ENCODE peak calls at places on chromosomes 6 and 20, in eight cellular contexts. One of them, this sample, is unnamed.

GRCh38 chr6:31579119-31579505 is 3.1 kb downstream of the LTB start:
- DNase-seq in hepatocyte: no peak
- DNase-seq in naive thymus-derived CD4-positive, alpha-beta T cell: no peak
- DNase-seq in cardiac muscle cell: no peak
- DNase-seq in lung: no peak
- DNase-seq in SJSA1: no peak
- DNase-seq in IMR-90: no peak
- DNase-seq in lower lobe of right lung: no peak
- DNase-seq in this sample: no peak

GRCh38 chr6:170266061-170266825 is 24.6 kb downstream of the DLL1 start:
- DNase-seq in hepatocyte: no peak
- DNase-seq in naive thymus-derived CD4-positive, alpha-beta T cell: no peak
- DNase-seq in cardiac muscle cell: no peak
- DNase-seq in lung: no peak
- DNase-seq in SJSA1: no peak
- DNase-seq in IMR-90: no peak
- DNase-seq in lower lobe of right lung: peak; percentile 21
- DNase-seq in this sample: no peak

GRCh38 chr6:101398716-101399626 is 5.5 kb downstream of the GRIK2 start:
- DNase-seq in hepatocyte: no peak
- DNase-seq in naive thymus-derived CD4-positive, alpha-beta T cell: no peak
- DNase-seq in cardiac muscle cell: no peak
- DNase-seq in lung: no peak
- DNase-seq in SJSA1: no peak
- DNase-seq in IMR-90: peak; percentile 37
- DNase-seq in lower lobe of right lung: no peak
- DNase-seq in this sample: no peak

GRCh38 chr6:37826188-37826587 is 6.7 kb downstream of the ZFAND3 start:
- DNase-seq in hepatocyte: no peak
- DNase-seq in naive thymus-derived CD4-positive, alpha-beta T cell: no peak
- DNase-seq in cardiac muscle cell: no peak
- DNase-seq in lung: no peak
- DNase-seq in SJSA1: no peak
- DNase-seq in IMR-90: no peak
- DNase-seq in lower lobe of right lung: no peak
- DNase-seq in this sample: peak; percentile 43

GRCh38 chr20:50438986-50439407 is 71.2 kb upstream of the PTPN1 start:
- DNase-seq in hepatocyte: peak; percentile 58
- DNase-seq in naive thymus-derived CD4-positive, alpha-beta T cell: no peak
- DNase-seq in cardiac muscle cell: no peak
- DNase-seq in lung: no peak
- DNase-seq in SJSA1: no peak
- DNase-seq in IMR-90: peak; percentile 91
- DNase-seq in lower lobe of right lung: no peak
- DNase-seq in this sample: peak; percentile 86

GRCh38 chr20:326645-327031 is 1.3 kb downstream of the SOX12 start:
- DNase-seq in hepatocyte: peak; percentile 62
- DNase-seq in naive thymus-derived CD4-positive, alpha-beta T cell: no peak
- DNase-seq in cardiac muscle cell: peak; percentile 67
- DNase-seq in lung: no peak
- DNase-seq in SJSA1: no peak
- DNase-seq in IMR-90: no peak
- DNase-seq in lower lobe of right lung: peak; percentile 64
- DNase-seq in this sample: peak; percentile 47

GRCh38 chr6:121055572-121056163 is 278.6 kb downstream of the TBC1D32 start:
- DNase-seq in hepatocyte: peak; percentile 71
- DNase-seq in naive thymus-derived CD4-positive, alpha-beta T cell: no peak
- DNase-seq in cardiac muscle cell: peak; percentile 72
- DNase-seq in lung: no peak
- DNase-seq in SJSA1: no peak
- DNase-seq in IMR-90: peak; percentile 52
- DNase-seq in lower lobe of right lung: no peak
- DNase-seq in this sample: peak; percentile 64

GRCh38 chr6:22613695-22614094 is 44.3 kb downstream of the HDGFL1 start:
- DNase-seq in hepatocyte: peak; percentile 16
- DNase-seq in naive thymus-derived CD4-positive, alpha-beta T cell: no peak
- DNase-seq in cardiac muscle cell: no peak
- DNase-seq in lung: no peak
- DNase-seq in SJSA1: peak; percentile 73
- DNase-seq in IMR-90: peak; percentile 98
- DNase-seq in lower lobe of right lung: no peak
- DNase-seq in this sample: peak; percentile 97

GRCh38 chr6:98039443-98039842 is 756.4 kb upstream of the MMS22L start:
- DNase-seq in hepatocyte: no peak
- DNase-seq in naive thymus-derived CD4-positive, alpha-beta T cell: no peak
- DNase-seq in cardiac muscle cell: no peak
- DNase-seq in lung: no peak
- DNase-seq in SJSA1: no peak
- DNase-seq in IMR-90: no peak
- DNase-seq in lower lobe of right lung: no peak
- DNase-seq in this sample: no peak

GRCh38 chr6:98037571-98037970 is 754.6 kb upstream of the MMS22L start:
- DNase-seq in hepatocyte: no peak
- DNase-seq in naive thymus-derived CD4-positive, alpha-beta T cell: no peak
- DNase-seq in cardiac muscle cell: no peak
- DNase-seq in lung: no peak
- DNase-seq in SJSA1: no peak
- DNase-seq in IMR-90: no peak
- DNase-seq in lower lobe of right lung: no peak
- DNase-seq in this sample: no peak

GRCh38 chr6:98041921-98042320 is 758.9 kb upstream of the MMS22L start:
- DNase-seq in hepatocyte: no peak
- DNase-seq in naive thymus-derived CD4-positive, alpha-beta T cell: no peak
- DNase-seq in cardiac muscle cell: no peak
- DNase-seq in lung: no peak
- DNase-seq in SJSA1: no peak
- DNase-seq in IMR-90: no peak
- DNase-seq in lower lobe of right lung: no peak
- DNase-seq in this sample: no peak

GRCh38 chr6:98041072-98041471 is 758.1 kb upstream of the MMS22L start:
- DNase-seq in hepatocyte: no peak
- DNase-seq in naive thymus-derived CD4-positive, alpha-beta T cell: no peak
- DNase-seq in cardiac muscle cell: no peak
- DNase-seq in lung: no peak
- DNase-seq in SJSA1: no peak
- DNase-seq in IMR-90: no peak
- DNase-seq in lower lobe of right lung: no peak
- DNase-seq in this sample: no peak

DNA sequence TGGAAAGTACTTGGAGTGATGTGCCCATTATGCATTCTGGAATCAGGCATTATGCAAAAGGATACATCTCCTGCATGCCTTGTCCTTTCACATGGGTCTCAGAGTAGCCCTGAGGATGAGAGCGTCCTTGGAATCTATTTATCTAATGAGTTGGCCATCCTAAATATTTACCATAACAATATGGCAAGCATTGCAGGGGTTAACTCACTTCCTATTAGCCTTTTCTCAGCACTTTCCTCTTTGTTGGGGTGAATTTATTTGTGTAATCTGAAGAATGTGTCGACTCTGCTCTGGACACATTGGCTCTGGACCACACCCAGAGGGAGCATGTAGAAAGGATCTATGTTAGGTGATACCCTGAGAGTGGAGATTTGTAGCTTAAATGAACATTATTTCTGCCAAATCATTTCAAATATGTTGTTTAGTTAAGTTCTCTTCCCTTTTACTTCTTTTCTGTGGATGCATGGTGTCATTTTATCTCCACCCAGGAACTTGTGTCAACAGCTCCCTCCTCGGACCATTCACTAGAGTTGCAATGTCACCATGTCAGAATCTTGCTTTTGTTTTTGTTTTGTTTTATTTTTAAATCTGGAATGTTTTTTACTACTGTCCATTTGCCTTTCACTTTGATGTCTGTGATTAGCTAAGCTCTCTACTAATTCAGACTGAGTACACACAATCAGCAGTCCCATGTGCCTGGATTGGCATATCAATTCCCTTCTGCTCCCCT is 757.0 kb upstream of the MMS22L start:
- DNase-seq in hepatocyte: peak; percentile 15
- DNase-seq in naive thymus-derived CD4-positive, alpha-beta T cell: no peak
- DNase-seq in cardiac muscle cell: peak; percentile 32
- DNase-seq in lung: no peak
- DNase-seq in SJSA1: no peak
- DNase-seq in IMR-90: peak; percentile 0
- DNase-seq in lower lobe of right lung: no peak
- DNase-seq in this sample: no peak
- H3K4me1 ChIP-seq in hepatocyte: peaks cover 3% of the 10 kb centered on the region
- H3K4me1 ChIP-seq in naive thymus-derived CD4-positive, alpha-beta T cell: no peaks in the 10 kb centered on the region
- H3K4me1 ChIP-seq in cardiac muscle cell: peaks cover 11% of the 10 kb centered on the region
- H3K4me1 ChIP-seq in lung: no peaks in the 10 kb centered on the region
- H3K4me1 ChIP-seq in SJSA1: no peaks in the 10 kb centered on the region
- H3K4me1 ChIP-seq in IMR-90: no peaks in the 10 kb centered on the region
- H3K4me1 ChIP-seq in lower lobe of right lung: no peaks in the 10 kb centered on the region
- H3K4me1 ChIP-seq in this sample: no peaks in the 10 kb centered on the region

GRCh38 chr6:45460166-45460565 is 82.4 kb upstream of the SUPT3H start:
- DNase-seq in hepatocyte: no peak
- DNase-seq in naive thymus-derived CD4-positive, alpha-beta T cell: no peak
- DNase-seq in cardiac muscle cell: no peak
- DNase-seq in lung: no peak
- DNase-seq in SJSA1: no peak
- DNase-seq in IMR-90: no peak
- DNase-seq in lower lobe of right lung: no peak
- DNase-seq in this sample: no peak

GRCh38 chr6:45461486-45461885 is 83.8 kb upstream of the SUPT3H start:
- DNase-seq in hepatocyte: no peak
- DNase-seq in naive thymus-derived CD4-positive, alpha-beta T cell: no peak
- DNase-seq in cardiac muscle cell: no peak
- DNase-seq in lung: no peak
- DNase-seq in SJSA1: no peak
- DNase-seq in IMR-90: no peak
- DNase-seq in lower lobe of right lung: no peak
- DNase-seq in this sample: no peak

GRCh38 chr6:45457141-45457540 is 79.4 kb upstream of the SUPT3H start:
- DNase-seq in hepatocyte: no peak
- DNase-seq in naive thymus-derived CD4-positive, alpha-beta T cell: no peak
- DNase-seq in cardiac muscle cell: no peak
- DNase-seq in lung: no peak
- DNase-seq in SJSA1: no peak
- DNase-seq in IMR-90: no peak
- DNase-seq in lower lobe of right lung: no peak
- DNase-seq in this sample: no peak

GRCh38 chr6:45455408-45455807 is 77.7 kb upstream of the SUPT3H start:
- DNase-seq in hepatocyte: no peak
- DNase-seq in naive thymus-derived CD4-positive, alpha-beta T cell: no peak
- DNase-seq in cardiac muscle cell: no peak
- DNase-seq in lung: no peak
- DNase-seq in SJSA1: no peak
- DNase-seq in IMR-90: no peak
- DNase-seq in lower lobe of right lung: no peak
- DNase-seq in this sample: no peak

GRCh38 chr6:45458672-45459071 is 80.9 kb upstream of the SUPT3H start:
- DNase-seq in hepatocyte: no peak
- DNase-seq in naive thymus-derived CD4-positive, alpha-beta T cell: no peak
- DNase-seq in cardiac muscle cell: no peak
- DNase-seq in lung: no peak
- DNase-seq in SJSA1: no peak
- DNase-seq in IMR-90: no peak
- DNase-seq in lower lobe of right lung: no peak
- DNase-seq in this sample: peak; percentile 59
- H3K4me1 ChIP-seq in hepatocyte: no peaks in the 10 kb centered on the region
- H3K4me1 ChIP-seq in naive thymus-derived CD4-positive, alpha-beta T cell: peaks cover 17% of the 10 kb centered on the region
- H3K4me1 ChIP-seq in cardiac muscle cell: peaks cover 3% of the 10 kb centered on the region
- H3K4me1 ChIP-seq in lung: no peaks in the 10 kb centered on the region
- H3K4me1 ChIP-seq in SJSA1: peaks cover 20% of the 10 kb centered on the region
- H3K4me1 ChIP-seq in IMR-90: peaks cover 6% of the 10 kb centered on the region
- H3K4me1 ChIP-seq in lower lobe of right lung: peaks cover 8% of the 10 kb centered on the region
- H3K4me1 ChIP-seq in this sample: peaks cover 5% of the 10 kb centered on the region

GRCh38 chr6:166786704-166787293 is 159.7 kb upstream of the RPS6KA2 start:
- DNase-seq in hepatocyte: peak; percentile 86
- DNase-seq in naive thymus-derived CD4-positive, alpha-beta T cell: peak; percentile 52
- DNase-seq in cardiac muscle cell: peak; percentile 79
- DNase-seq in lung: peak; percentile 32
- DNase-seq in SJSA1: peak; percentile 42
- DNase-seq in IMR-90: peak; percentile 65
- DNase-seq in lower lobe of right lung: no peak
- DNase-seq in this sample: peak; percentile 70

GRCh38 chr6:166782541-166782940 is 155.5 kb upstream of the RPS6KA2 start:
- DNase-seq in hepatocyte: no peak
- DNase-seq in naive thymus-derived CD4-positive, alpha-beta T cell: no peak
- DNase-seq in cardiac muscle cell: no peak
- DNase-seq in lung: peak; percentile 7
- DNase-seq in SJSA1: peak; percentile 22
- DNase-seq in IMR-90: no peak
- DNase-seq in lower lobe of right lung: no peak
- DNase-seq in this sample: no peak

GRCh38 chr6:166781331-166781730 is 154.3 kb upstream of the RPS6KA2 start:
- DNase-seq in hepatocyte: no peak
- DNase-seq in naive thymus-derived CD4-positive, alpha-beta T cell: no peak
- DNase-seq in cardiac muscle cell: no peak
- DNase-seq in lung: peak; percentile 25
- DNase-seq in SJSA1: peak; percentile 32
- DNase-seq in IMR-90: no peak
- DNase-seq in lower lobe of right lung: no peak
- DNase-seq in this sample: no peak

GRCh38 chr6:166785131-166785530 is 158.1 kb upstream of the RPS6KA2 start:
- DNase-seq in hepatocyte: no peak
- DNase-seq in naive thymus-derived CD4-positive, alpha-beta T cell: no peak
- DNase-seq in cardiac muscle cell: no peak
- DNase-seq in lung: no peak
- DNase-seq in SJSA1: peak; percentile 31
- DNase-seq in IMR-90: no peak
- DNase-seq in lower lobe of right lung: no peak
- DNase-seq in this sample: no peak

GRCh38 chr6:166784691-166785090 is 157.6 kb upstream of the RPS6KA2 start:
- DNase-seq in hepatocyte: no peak
- DNase-seq in naive thymus-derived CD4-positive, alpha-beta T cell: no peak
- DNase-seq in cardiac muscle cell: no peak
- DNase-seq in lung: no peak
- DNase-seq in SJSA1: peak; percentile 8
- DNase-seq in IMR-90: peak; percentile 4
- DNase-seq in lower lobe of right lung: no peak
- DNase-seq in this sample: no peak
- H3K4me1 ChIP-seq in hepatocyte: no peaks in the 10 kb centered on the region
- H3K4me1 ChIP-seq in naive thymus-derived CD4-positive, alpha-beta T cell: no peaks in the 10 kb centered on the region
- H3K4me1 ChIP-seq in cardiac muscle cell: no peaks in the 10 kb centered on the region
- H3K4me1 ChIP-seq in lung: no peaks in the 10 kb centered on the region
- H3K4me1 ChIP-seq in SJSA1: no peaks in the 10 kb centered on the region
- H3K4me1 ChIP-seq in IMR-90: no peaks in the 10 kb centered on the region
- H3K4me1 ChIP-seq in lower lobe of right lung: no peaks in the 10 kb centered on the region
- H3K4me1 ChIP-seq in this sample: no peaks in the 10 kb centered on the region

GRCh38 chr6:163311830-163312229 is 102.7 kb upstream of the QKI start:
- DNase-seq in hepatocyte: no peak
- DNase-seq in naive thymus-derived CD4-positive, alpha-beta T cell: no peak
- DNase-seq in cardiac muscle cell: no peak
- DNase-seq in lung: no peak
- DNase-seq in SJSA1: no peak
- DNase-seq in IMR-90: no peak
- DNase-seq in lower lobe of right lung: no peak
- DNase-seq in this sample: peak; percentile 6

GRCh38 chr6:163310973-163311383 is 103.5 kb upstream of the QKI start:
- DNase-seq in hepatocyte: no peak
- DNase-seq in naive thymus-derived CD4-positive, alpha-beta T cell: no peak
- DNase-seq in cardiac muscle cell: no peak
- DNase-seq in lung: no peak
- DNase-seq in SJSA1: peak; percentile 0
- DNase-seq in IMR-90: no peak
- DNase-seq in lower lobe of right lung: no peak
- DNase-seq in this sample: no peak

GRCh38 chr6:163309491-163310026 is 105.0 kb upstream of the QKI start:
- DNase-seq in hepatocyte: no peak
- DNase-seq in naive thymus-derived CD4-positive, alpha-beta T cell: no peak
- DNase-seq in cardiac muscle cell: no peak
- DNase-seq in lung: no peak
- DNase-seq in SJSA1: peak; percentile 39
- DNase-seq in IMR-90: peak; percentile 10
- DNase-seq in lower lobe of right lung: no peak
- DNase-seq in this sample: no peak

GRCh38 chr6:163308629-163309276 is 105.8 kb upstream of the QKI start:
- DNase-seq in hepatocyte: no peak
- DNase-seq in naive thymus-derived CD4-positive, alpha-beta T cell: no peak
- DNase-seq in cardiac muscle cell: no peak
- DNase-seq in lung: no peak
- DNase-seq in SJSA1: peak; percentile 19
- DNase-seq in IMR-90: no peak
- DNase-seq in lower lobe of right lung: no peak
- DNase-seq in this sample: no peak

DNA sequence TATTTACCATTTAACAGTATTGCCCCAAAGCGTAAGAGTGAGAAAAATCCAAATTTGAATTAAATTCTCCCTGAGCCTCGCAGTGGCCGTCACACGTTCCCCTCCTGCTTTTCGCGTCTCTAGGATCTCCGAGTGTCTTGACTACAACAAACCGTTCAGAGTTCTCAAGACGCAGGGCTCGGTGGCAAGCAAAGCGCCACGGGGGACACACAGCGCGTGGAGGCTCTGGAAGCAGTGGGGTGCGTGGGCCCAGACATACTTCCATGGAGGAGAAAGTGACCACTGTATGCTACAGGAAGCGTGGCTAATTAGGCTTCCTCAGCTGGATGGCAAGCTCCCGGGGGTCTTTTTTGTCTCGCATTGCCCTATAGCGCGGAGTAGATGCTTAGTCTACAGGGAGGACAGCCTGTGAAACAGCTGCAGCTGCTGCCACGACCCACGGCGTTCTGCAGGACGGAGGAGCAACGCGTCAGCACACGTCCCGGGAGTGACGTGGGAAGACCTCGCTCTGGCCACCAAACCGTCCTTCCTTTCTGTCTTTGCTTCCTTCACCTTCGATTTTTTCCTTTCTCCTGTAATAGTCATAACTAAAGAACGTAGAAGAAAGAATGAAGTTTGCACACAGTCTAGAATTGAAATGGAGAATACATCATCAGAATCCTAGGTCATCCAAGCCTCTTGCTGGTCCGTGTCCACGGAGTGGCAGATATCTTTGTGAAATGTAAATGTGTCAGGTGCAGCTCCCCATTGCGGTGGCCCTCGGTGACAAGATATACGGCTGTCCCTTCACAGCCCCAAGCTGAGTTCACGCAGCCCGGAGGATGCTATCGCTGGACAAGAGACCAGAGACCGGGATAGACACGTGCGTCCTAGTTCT is 104.2 kb upstream of the QKI start:
- DNase-seq in hepatocyte: no peak
- DNase-seq in naive thymus-derived CD4-positive, alpha-beta T cell: no peak
- DNase-seq in cardiac muscle cell: no peak
- DNase-seq in lung: no peak
- DNase-seq in SJSA1: peak; percentile 30
- DNase-seq in IMR-90: no peak
- DNase-seq in lower lobe of right lung: no peak
- DNase-seq in this sample: no peak
- H3K4me1 ChIP-seq in hepatocyte: no peaks in the 10 kb centered on the region
- H3K4me1 ChIP-seq in naive thymus-derived CD4-positive, alpha-beta T cell: no peaks in the 10 kb centered on the region
- H3K4me1 ChIP-seq in cardiac muscle cell: peaks cover 12% of the 10 kb centered on the region
- H3K4me1 ChIP-seq in lung: no peaks in the 10 kb centered on the region
- H3K4me1 ChIP-seq in SJSA1: peaks cover 24% of the 10 kb centered on the region
- H3K4me1 ChIP-seq in IMR-90: no peaks in the 10 kb centered on the region
- H3K4me1 ChIP-seq in lower lobe of right lung: no peaks in the 10 kb centered on the region
- H3K4me1 ChIP-seq in this sample: peaks cover 7% of the 10 kb centered on the region

This sample was measured in mesenchymal stem cell.